ENCODE peak calls at places on chromosomes 6 and 20, in eight cellular contexts. One of them, this sample, is unnamed.

GRCh38 chr6:150696156-150696555 is 96.5 kb downstream of the PLEKHG1 start:
- DNase-seq in neural crest cell: no peak
- DNase-seq in HCEC 1CT: no peak
- DNase-seq in hepatocyte: no peak
- DNase-seq in mesothelial cell of epicardium: peak; percentile 57
- DNase-seq in astrocyte of the spinal cord: no peak
- DNase-seq in stimulated activated naive CD4-positive, alpha-beta T cell: no peak
- DNase-seq in esophagus squamous epithelium: no peak
- DNase-seq in this sample: no peak

GRCh38 chr6:134757911-134758361 is 192.0 kb downstream of the ALDH8A1 start:
- DNase-seq in neural crest cell: no peak
- DNase-seq in HCEC 1CT: peak; percentile 52
- DNase-seq in hepatocyte: peak; percentile 13
- DNase-seq in mesothelial cell of epicardium: no peak
- DNase-seq in astrocyte of the spinal cord: no peak
- DNase-seq in stimulated activated naive CD4-positive, alpha-beta T cell: no peak
- DNase-seq in esophagus squamous epithelium: no peak
- DNase-seq in this sample: no peak

GRCh38 chr6:37643851-37644672 is 53.6 kb downstream of the MDGA1 start:
- DNase-seq in neural crest cell: no peak
- DNase-seq in HCEC 1CT: no peak
- DNase-seq in hepatocyte: no peak
- DNase-seq in mesothelial cell of epicardium: no peak
- DNase-seq in astrocyte of the spinal cord: no peak
- DNase-seq in stimulated activated naive CD4-positive, alpha-beta T cell: peak; percentile 55
- DNase-seq in esophagus squamous epithelium: no peak
- DNase-seq in this sample: no peak

GRCh38 chr6:161050134-161050765 is 58.7 kb downstream of the MAP3K4 start:
- DNase-seq in neural crest cell: no peak
- DNase-seq in HCEC 1CT: no peak
- DNase-seq in hepatocyte: no peak
- DNase-seq in mesothelial cell of epicardium: no peak
- DNase-seq in astrocyte of the spinal cord: no peak
- DNase-seq in stimulated activated naive CD4-positive, alpha-beta T cell: no peak
- DNase-seq in esophagus squamous epithelium: no peak
- DNase-seq in this sample: no peak

GRCh38 chr6:21808045-21808470 is 214.5 kb downstream of the SOX4 start:
- DNase-seq in neural crest cell: no peak
- DNase-seq in HCEC 1CT: peak; percentile 40
- DNase-seq in hepatocyte: no peak
- DNase-seq in mesothelial cell of epicardium: no peak
- DNase-seq in astrocyte of the spinal cord: peak; percentile 79
- DNase-seq in stimulated activated naive CD4-positive, alpha-beta T cell: no peak
- DNase-seq in esophagus squamous epithelium: no peak
- DNase-seq in this sample: no peak

GRCh38 chr6:84774174-84775158 is 10.1 kb upstream of the TBX18 start:
- DNase-seq in neural crest cell: peak; percentile 43
- DNase-seq in HCEC 1CT: no peak
- DNase-seq in hepatocyte: peak; percentile 76
- DNase-seq in mesothelial cell of epicardium: peak; percentile 72
- DNase-seq in astrocyte of the spinal cord: peak; percentile 66
- DNase-seq in stimulated activated naive CD4-positive, alpha-beta T cell: no peak
- DNase-seq in esophagus squamous epithelium: no peak
- DNase-seq in this sample: peak; percentile 85

GRCh38 chr6:159691963-159692287 is 1.1 kb downstream of the SOD2 start:
- DNase-seq in neural crest cell: no peak
- DNase-seq in HCEC 1CT: no peak
- DNase-seq in hepatocyte: no peak
- DNase-seq in mesothelial cell of epicardium: no peak
- DNase-seq in astrocyte of the spinal cord: no peak
- DNase-seq in stimulated activated naive CD4-positive, alpha-beta T cell: no peak
- DNase-seq in esophagus squamous epithelium: no peak
- DNase-seq in this sample: no peak

GRCh38 chr6:36837686-36838085 is 1.6 kb downstream of the CPNE5 start:
- DNase-seq in neural crest cell: no peak
- DNase-seq in HCEC 1CT: no peak
- DNase-seq in hepatocyte: no peak
- DNase-seq in mesothelial cell of epicardium: no peak
- DNase-seq in astrocyte of the spinal cord: no peak
- DNase-seq in stimulated activated naive CD4-positive, alpha-beta T cell: no peak
- DNase-seq in esophagus squamous epithelium: no peak
- DNase-seq in this sample: no peak

GRCh38 chr20:6333110-6333509 is 210.3 kb upstream of the FERMT1 start:
- DNase-seq in neural crest cell: no peak
- DNase-seq in HCEC 1CT: no peak
- DNase-seq in hepatocyte: peak; percentile 59
- DNase-seq in mesothelial cell of epicardium: no peak
- DNase-seq in astrocyte of the spinal cord: no peak
- DNase-seq in stimulated activated naive CD4-positive, alpha-beta T cell: no peak
- DNase-seq in esophagus squamous epithelium: no peak
- DNase-seq in this sample: no peak

GRCh38 chr20:55535366-55535765 is 470.0 kb downstream of the CBLN4 start:
- DNase-seq in neural crest cell: no peak
- DNase-seq in HCEC 1CT: no peak
- DNase-seq in hepatocyte: no peak
- DNase-seq in mesothelial cell of epicardium: no peak
- DNase-seq in astrocyte of the spinal cord: no peak
- DNase-seq in stimulated activated naive CD4-positive, alpha-beta T cell: no peak
- DNase-seq in esophagus squamous epithelium: no peak
- DNase-seq in this sample: no peak

GRCh38 chr6:44625996-44626395 is 238.5 kb downstream of the CDC5L start:
- DNase-seq in neural crest cell: no peak
- DNase-seq in HCEC 1CT: no peak
- DNase-seq in hepatocyte: no peak
- DNase-seq in mesothelial cell of epicardium: no peak
- DNase-seq in astrocyte of the spinal cord: no peak
- DNase-seq in stimulated activated naive CD4-positive, alpha-beta T cell: no peak
- DNase-seq in esophagus squamous epithelium: no peak
- DNase-seq in this sample: no peak

GRCh38 chr6:40492126-40492525 is 95.0 kb downstream of the LRFN2 start:
- DNase-seq in neural crest cell: no peak
- DNase-seq in HCEC 1CT: no peak
- DNase-seq in hepatocyte: peak; percentile 32
- DNase-seq in mesothelial cell of epicardium: no peak
- DNase-seq in astrocyte of the spinal cord: no peak
- DNase-seq in stimulated activated naive CD4-positive, alpha-beta T cell: no peak
- DNase-seq in esophagus squamous epithelium: no peak
- DNase-seq in this sample: no peak

GRCh38 chr6:139515511-139515910 is 141.1 kb upstream of the CITED2 start:
- DNase-seq in neural crest cell: no peak
- DNase-seq in HCEC 1CT: no peak
- DNase-seq in hepatocyte: no peak
- DNase-seq in mesothelial cell of epicardium: no peak
- DNase-seq in astrocyte of the spinal cord: peak; percentile 49
- DNase-seq in stimulated activated naive CD4-positive, alpha-beta T cell: no peak
- DNase-seq in esophagus squamous epithelium: no peak
- DNase-seq in this sample: no peak

GRCh38 chr20:38023181-38024085 is 9.8 kb downstream of the TTI1 start:
- DNase-seq in neural crest cell: no peak
- DNase-seq in HCEC 1CT: peak; percentile 88
- DNase-seq in hepatocyte: peak; percentile 14
- DNase-seq in mesothelial cell of epicardium: no peak
- DNase-seq in astrocyte of the spinal cord: peak; percentile 87
- DNase-seq in stimulated activated naive CD4-positive, alpha-beta T cell: no peak
- DNase-seq in esophagus squamous epithelium: no peak
- DNase-seq in this sample: no peak

GRCh38 chr6:122853259-122853995 is 64.4 kb downstream of the SMPDL3A start:
- DNase-seq in neural crest cell: no peak
- DNase-seq in HCEC 1CT: no peak
- DNase-seq in hepatocyte: no peak
- DNase-seq in mesothelial cell of epicardium: no peak
- DNase-seq in astrocyte of the spinal cord: no peak
- DNase-seq in stimulated activated naive CD4-positive, alpha-beta T cell: no peak
- DNase-seq in esophagus squamous epithelium: no peak
- DNase-seq in this sample: no peak

GRCh38 chr6:51598171-51598570 is 489.2 kb downstream of the PKHD1 start:
- DNase-seq in neural crest cell: no peak
- DNase-seq in HCEC 1CT: no peak
- DNase-seq in hepatocyte: no peak
- DNase-seq in mesothelial cell of epicardium: no peak
- DNase-seq in astrocyte of the spinal cord: no peak
- DNase-seq in stimulated activated naive CD4-positive, alpha-beta T cell: no peak
- DNase-seq in esophagus squamous epithelium: no peak
- DNase-seq in this sample: no peak

GRCh38 chr6:96878101-96878500 is 19.6 kb downstream of the NDUFAF4 start:
- DNase-seq in neural crest cell: no peak
- DNase-seq in HCEC 1CT: peak; percentile 87
- DNase-seq in hepatocyte: no peak
- DNase-seq in mesothelial cell of epicardium: no peak
- DNase-seq in astrocyte of the spinal cord: no peak
- DNase-seq in stimulated activated naive CD4-positive, alpha-beta T cell: no peak
- DNase-seq in esophagus squamous epithelium: no peak
- DNase-seq in this sample: no peak

GRCh38 chr6:139252018-139252390 is 39.8 kb downstream of the TXLNB start:
- DNase-seq in neural crest cell: no peak
- DNase-seq in HCEC 1CT: no peak
- DNase-seq in hepatocyte: no peak
- DNase-seq in mesothelial cell of epicardium: no peak
- DNase-seq in astrocyte of the spinal cord: no peak
- DNase-seq in stimulated activated naive CD4-positive, alpha-beta T cell: no peak
- DNase-seq in esophagus squamous epithelium: no peak
- DNase-seq in this sample: no peak

GRCh38 chr20:17169575-17170136 is 57.2 kb upstream of the PCSK2 start:
- DNase-seq in neural crest cell: no peak
- DNase-seq in HCEC 1CT: no peak
- DNase-seq in hepatocyte: no peak
- DNase-seq in mesothelial cell of epicardium: no peak
- DNase-seq in astrocyte of the spinal cord: no peak
- DNase-seq in stimulated activated naive CD4-positive, alpha-beta T cell: no peak
- DNase-seq in esophagus squamous epithelium: no peak
- DNase-seq in this sample: no peak

GRCh38 chr6:453152-453551 is 61.6 kb downstream of the IRF4 start:
- DNase-seq in neural crest cell: no peak
- DNase-seq in HCEC 1CT: peak; percentile 10
- DNase-seq in hepatocyte: no peak
- DNase-seq in mesothelial cell of epicardium: no peak
- DNase-seq in astrocyte of the spinal cord: no peak
- DNase-seq in stimulated activated naive CD4-positive, alpha-beta T cell: no peak
- DNase-seq in esophagus squamous epithelium: no peak
- DNase-seq in this sample: no peak

GRCh38 chr20:4999788-5000187 is 1.5 kb downstream of the SLC23A2 start:
- DNase-seq in neural crest cell: no peak
- DNase-seq in HCEC 1CT: no peak
- DNase-seq in hepatocyte: no peak
- DNase-seq in mesothelial cell of epicardium: no peak
- DNase-seq in astrocyte of the spinal cord: no peak
- DNase-seq in stimulated activated naive CD4-positive, alpha-beta T cell: no peak
- DNase-seq in esophagus squamous epithelium: no peak
- DNase-seq in this sample: no peak

GRCh38 chr6:168130168-168130651 is 51.2 kb upstream of the FRMD1 start:
- DNase-seq in neural crest cell: no peak
- DNase-seq in HCEC 1CT: no peak
- DNase-seq in hepatocyte: no peak
- DNase-seq in mesothelial cell of epicardium: no peak
- DNase-seq in astrocyte of the spinal cord: no peak
- DNase-seq in stimulated activated naive CD4-positive, alpha-beta T cell: no peak
- DNase-seq in esophagus squamous epithelium: no peak
- DNase-seq in this sample: no peak

GRCh38 chr20:15030826-15031225 is 693.4 kb upstream of the FLRT3 start:
- DNase-seq in neural crest cell: no peak
- DNase-seq in HCEC 1CT: no peak
- DNase-seq in hepatocyte: no peak
- DNase-seq in mesothelial cell of epicardium: no peak
- DNase-seq in astrocyte of the spinal cord: no peak
- DNase-seq in stimulated activated naive CD4-positive, alpha-beta T cell: no peak
- DNase-seq in esophagus squamous epithelium: no peak
- DNase-seq in this sample: no peak

GRCh38 chr6:164321297-164321696 is 906.8 kb downstream of the QKI start:
- DNase-seq in neural crest cell: no peak
- DNase-seq in HCEC 1CT: no peak
- DNase-seq in hepatocyte: no peak
- DNase-seq in mesothelial cell of epicardium: no peak
- DNase-seq in astrocyte of the spinal cord: no peak
- DNase-seq in stimulated activated naive CD4-positive, alpha-beta T cell: no peak
- DNase-seq in esophagus squamous epithelium: no peak
- DNase-seq in this sample: no peak

GRCh38 chr20:46028772-46029371 is at the start of gene SLC12A5:
- DNase-seq in neural crest cell: no peak
- DNase-seq in HCEC 1CT: no peak
- DNase-seq in hepatocyte: no peak
- DNase-seq in mesothelial cell of epicardium: no peak
- DNase-seq in astrocyte of the spinal cord: no peak
- DNase-seq in stimulated activated naive CD4-positive, alpha-beta T cell: no peak
- DNase-seq in esophagus squamous epithelium: no peak
- DNase-seq in this sample: peak; percentile 78

GRCh38 chr6:157479464-157480303 is 98.7 kb downstream of the ZDHHC14 start:
- DNase-seq in neural crest cell: no peak
- DNase-seq in HCEC 1CT: no peak
- DNase-seq in hepatocyte: no peak
- DNase-seq in mesothelial cell of epicardium: no peak
- DNase-seq in astrocyte of the spinal cord: no peak
- DNase-seq in stimulated activated naive CD4-positive, alpha-beta T cell: no peak
- DNase-seq in esophagus squamous epithelium: no peak
- DNase-seq in this sample: no peak

GRCh38 chr20:51220293-51220706 is 197.4 kb upstream of the KCNG1 start:
- DNase-seq in neural crest cell: peak; percentile 59
- DNase-seq in HCEC 1CT: no peak
- DNase-seq in hepatocyte: peak; percentile 22
- DNase-seq in mesothelial cell of epicardium: peak; percentile 58
- DNase-seq in astrocyte of the spinal cord: no peak
- DNase-seq in stimulated activated naive CD4-positive, alpha-beta T cell: no peak
- DNase-seq in esophagus squamous epithelium: no peak
- DNase-seq in this sample: peak; percentile 80

GRCh38 chr6:3068329-3069223 is at the start of gene RIPK1:
- DNase-seq in neural crest cell: peak; percentile 86
- DNase-seq in HCEC 1CT: peak; percentile 92
- DNase-seq in hepatocyte: peak; percentile 97
- DNase-seq in mesothelial cell of epicardium: peak; percentile 91
- DNase-seq in astrocyte of the spinal cord: peak; percentile 89
- DNase-seq in stimulated activated naive CD4-positive, alpha-beta T cell: peak; percentile 85
- DNase-seq in esophagus squamous epithelium: peak; percentile 53
- DNase-seq in this sample: peak; percentile 94

GRCh38 chr6:137736048-137736846 is 130.8 kb upstream of the TNFAIP3 start:
- DNase-seq in neural crest cell: no peak
- DNase-seq in HCEC 1CT: no peak
- DNase-seq in hepatocyte: no peak
- DNase-seq in mesothelial cell of epicardium: no peak
- DNase-seq in astrocyte of the spinal cord: no peak
- DNase-seq in stimulated activated naive CD4-positive, alpha-beta T cell: no peak
- DNase-seq in esophagus squamous epithelium: no peak
- DNase-seq in this sample: no peak

GRCh38 chr20:57071283-57071701 is 195.1 kb downstream of the BMP7 start:
- DNase-seq in neural crest cell: no peak
- DNase-seq in HCEC 1CT: no peak
- DNase-seq in hepatocyte: peak; percentile 74
- DNase-seq in mesothelial cell of epicardium: no peak
- DNase-seq in astrocyte of the spinal cord: no peak
- DNase-seq in stimulated activated naive CD4-positive, alpha-beta T cell: no peak
- DNase-seq in esophagus squamous epithelium: no peak
- DNase-seq in this sample: no peak

GRCh38 chr6:155276638-155277037 is 12.8 kb downstream of the CLDN20 start:
- DNase-seq in neural crest cell: no peak
- DNase-seq in HCEC 1CT: no peak
- DNase-seq in hepatocyte: no peak
- DNase-seq in mesothelial cell of epicardium: no peak
- DNase-seq in astrocyte of the spinal cord: no peak
- DNase-seq in stimulated activated naive CD4-positive, alpha-beta T cell: no peak
- DNase-seq in esophagus squamous epithelium: no peak
- DNase-seq in this sample: no peak

GRCh38 chr20:53734006-53734688 is 140.5 kb upstream of the ZNF217 start:
- DNase-seq in neural crest cell: no peak
- DNase-seq in HCEC 1CT: no peak
- DNase-seq in hepatocyte: no peak
- DNase-seq in mesothelial cell of epicardium: no peak
- DNase-seq in astrocyte of the spinal cord: no peak
- DNase-seq in stimulated activated naive CD4-positive, alpha-beta T cell: no peak
- DNase-seq in esophagus squamous epithelium: no peak
- DNase-seq in this sample: no peak

GRCh38 chr6:156928126-156928525 is 150.9 kb downstream of the ARID1B start:
- DNase-seq in neural crest cell: no peak
- DNase-seq in HCEC 1CT: no peak
- DNase-seq in hepatocyte: no peak
- DNase-seq in mesothelial cell of epicardium: no peak
- DNase-seq in astrocyte of the spinal cord: no peak
- DNase-seq in stimulated activated naive CD4-positive, alpha-beta T cell: no peak
- DNase-seq in esophagus squamous epithelium: no peak
- DNase-seq in this sample: no peak

GRCh38 chr20:44488551-44488950 is 12.9 kb downstream of the TTPAL start:
- DNase-seq in neural crest cell: no peak
- DNase-seq in HCEC 1CT: no peak
- DNase-seq in hepatocyte: no peak
- DNase-seq in mesothelial cell of epicardium: no peak
- DNase-seq in astrocyte of the spinal cord: no peak
- DNase-seq in stimulated activated naive CD4-positive, alpha-beta T cell: no peak
- DNase-seq in esophagus squamous epithelium: no peak
- DNase-seq in this sample: no peak